ENCODE peak calls at places on chromosomes 12 and 14, in eight cellular contexts. V, K, T, J, E, X, F and S are unnamed samples.

GRCh38 chr14:96584199-96584906 is 82.2 kb downstream of the PAPOLA start:
- DNase-seq in V (peak), K (no peak), T (peak), J (peak), E (peak), X (no peak), F (no peak), S (no peak)

GRCh38 chr12:132837693-132838463 is 9.2 kb upstream of the GOLGA3 start:
- DNase-seq in V (no peak), K (no peak), T (no peak), J (no peak), E (no peak), X (no peak), F (no peak), S (no peak)

GRCh38 chr12:6915023-6915788 is 826 bp downstream of the ENO2 start:
- DNase-seq in V (no peak), K (no peak), T (no peak), J (no peak), E (no peak), X (peak), F (no peak), S (peak)

GRCh38 chr14:33792387-33793368 is 158.2 kb downstream of the EGLN3 start:
- DNase-seq in V (peak), K (no peak), T (peak), J (peak), E (peak), X (peak), F (peak), S (no peak)

GRCh38 chr12:56987011-56987410 is 19.3 kb downstream of the ZBTB39 start:
- DNase-seq in V (no peak), K (no peak), T (no peak), J (no peak), E (no peak), X (no peak), F (no peak), S (no peak)

GRCh38 chr12:88952543-88952942 is 372.3 kb upstream of the KITLG start:
- DNase-seq in V (no peak), K (no peak), T (no peak), J (no peak), E (peak), X (no peak), F (no peak), S (no peak)

GRCh38 chr14:94396628-94397210 is 8.3 kb upstream of the SERPINA1 start:
- DNase-seq in V (no peak), K (no peak), T (no peak), J (no peak), E (no peak), X (no peak), F (no peak), S (no peak)

GRCh38 chr14:104805326-104805678 is 4.4 kb downstream of the ZBTB42 start:
- DNase-seq in V (no peak), K (no peak), T (no peak), J (no peak), E (peak), X (peak), F (no peak), S (no peak)

GRCh38 chr12:105334568-105334967 is 4.1 kb downstream of the C12orf75 start:
- DNase-seq in V (no peak), K (no peak), T (no peak), J (no peak), E (peak), X (no peak), F (no peak), S (no peak)

GRCh38 chr12:538731-539539 is 79.2 kb downstream of the B4GALNT3 start:
- DNase-seq in V (peak), K (no peak), T (no peak), J (no peak), E (peak), X (peak), F (no peak), S (no peak)

GRCh38 chr12:46492471-46493351 is 120.1 kb upstream of the SLC38A2 start:
- DNase-seq in V (no peak), K (no peak), T (no peak), J (peak), E (peak), X (no peak), F (no peak), S (no peak)

GRCh38 chr14:100677152-100677924 is 49.4 kb upstream of the DLK1 start:
- DNase-seq in V (no peak), K (no peak), T (no peak), J (no peak), E (no peak), X (no peak), F (no peak), S (no peak)

GRCh38 chr14:26323781-26324363 is 274.0 kb downstream of the NOVA1 start:
- DNase-seq in V (no peak), K (no peak), T (no peak), J (no peak), E (no peak), X (no peak), F (no peak), S (no peak)

GRCh38 chr12:17079251-17079909 is 473.4 kb upstream of the LMO3 start:
- DNase-seq in V (no peak), K (no peak), T (peak), J (no peak), E (no peak), X (no peak), F (no peak), S (no peak)

GRCh38 chr12:13343380-13343779 is 146.9 kb downstream of the EMP1 start:
- DNase-seq in V (no peak), K (no peak), T (no peak), J (no peak), E (peak), X (no peak), F (no peak), S (no peak)

GRCh38 chr14:33273978-33274377 is 335.3 kb downstream of the NPAS3 start:
- DNase-seq in V (no peak), K (no peak), T (peak), J (no peak), E (no peak), X (no peak), F (no peak), S (no peak)

GRCh38 chr12:78473136-78473535 is 391.4 kb upstream of the SYT1 start:
- DNase-seq in V (no peak), K (no peak), T (no peak), J (no peak), E (peak), X (no peak), F (no peak), S (no peak)

GRCh38 chr12:34343345-34343744 is 321.0 kb downstream of the ALG10 start:
- DNase-seq in V (no peak), K (no peak), T (no peak), J (no peak), E (no peak), X (no peak), F (no peak), S (no peak)

GRCh38 chr12:12872139-12872933 is 19.0 kb upstream of the GPRC5A start:
- DNase-seq in V (no peak), K (no peak), T (no peak), J (no peak), E (peak), X (peak), F (no peak), S (no peak)

GRCh38 chr12:24711056-24711455 is 237.8 kb downstream of the BCAT1 start:
- DNase-seq in V (no peak), K (no peak), T (no peak), J (no peak), E (no peak), X (no peak), F (no peak), S (no peak)

GRCh38 chr14:102949062-102949800 is 26.8 kb downstream of the AMN start:
- DNase-seq in V (peak), K (no peak), T (peak), J (no peak), E (no peak), X (no peak), F (no peak), S (no peak)

GRCh38 chr14:54446201-54446693 is 5.1 kb upstream of the CNIH1 start:
- DNase-seq in V (no peak), K (no peak), T (no peak), J (no peak), E (peak), X (peak), F (no peak), S (no peak)

GRCh38 chr14:26414933-26415332 is 182.9 kb downstream of the NOVA1 start:
- DNase-seq in V (no peak), K (no peak), T (no peak), J (no peak), E (no peak), X (no peak), F (no peak), S (no peak)

GRCh38 chr12:113173081-113173698 is 12.1 kb downstream of the DDX54 start:
- DNase-seq in V (no peak), K (no peak), T (peak), J (no peak), E (no peak), X (no peak), F (no peak), S (no peak)

GRCh38 chr12:113161415-113162016 is 12.0 kb downstream of the CFAP73 start:
- DNase-seq in V (no peak), K (no peak), T (peak), J (no peak), E (no peak), X (no peak), F (no peak), S (no peak)

GRCh38 chr12:121626853-121627623 is 708 bp downstream of the ORAI1 start:
- DNase-seq in V (peak), K (no peak), T (peak), J (no peak), E (peak), X (peak), F (no peak), S (no peak)

GRCh38 chr12:62800707-62801400 is 134.1 kb downstream of the PPM1H start:
- DNase-seq in V (no peak), K (no peak), T (no peak), J (no peak), E (no peak), X (no peak), F (no peak), S (no peak)

GRCh38 chr14:24337824-24338175 is 2.0 kb downstream of the RIPK3 start:
- DNase-seq in V (no peak), K (no peak), T (no peak), J (no peak), E (no peak), X (no peak), F (no peak), S (no peak)

GRCh38 chr14:71061458-71061857 is 154.2 kb downstream of the PCNX1 start:
- DNase-seq in V (no peak), K (no peak), T (no peak), J (no peak), E (peak), X (no peak), F (no peak), S (no peak)

GRCh38 chr12:119715268-119715620 is 47.3 kb downstream of the PRKAB1 start:
- DNase-seq in V (no peak), K (no peak), T (no peak), J (no peak), E (peak), X (no peak), F (no peak), S (no peak)

GRCh38 chr12:54634795-54635194 is at the start of gene LACRT:
- DNase-seq in V (no peak), K (no peak), T (no peak), J (no peak), E (no peak), X (no peak), F (no peak), S (no peak)

GRCh38 chr12:121795029-121795977 is 1.8 kb upstream of the RHOF start:
- DNase-seq in V (peak), K (no peak), T (peak), J (no peak), E (peak), X (peak), F (no peak), S (no peak)

GRCh38 chr12:106994579-106995220 is 7.8 kb upstream of the MTERF2 start:
- DNase-seq in V (no peak), K (no peak), T (no peak), J (no peak), E (peak), X (no peak), F (no peak), S (no peak)

GRCh38 chr14:78567343-78567742 is 397.2 kb downstream of the NRXN3 start:
- DNase-seq in V (no peak), K (no peak), T (no peak), J (no peak), E (no peak), X (no peak), F (no peak), S (no peak)

GRCh38 chr12:115267891-115268290 is 583.9 kb upstream of the TBX3 start:
- DNase-seq in V (no peak), K (no peak), T (no peak), J (no peak), E (no peak), X (no peak), F (no peak), S (no peak)

GRCh38 chr12:107231269-107231668 is 137.9 kb upstream of the CRY1 start:
- DNase-seq in V (no peak), K (no peak), T (no peak), J (no peak), E (no peak), X (no peak), F (no peak), S (no peak)

GRCh38 chr14:24211311-24211710 is 2.0 kb downstream of the CHMP4A start:
- DNase-seq in V (no peak), K (no peak), T (no peak), J (no peak), E (no peak), X (no peak), F (no peak), S (no peak)

GRCh38 chr12:107525719-107526554 is 159.7 kb upstream of the PWP1 start:
- DNase-seq in V (no peak), K (no peak), T (no peak), J (no peak), E (no peak), X (no peak), F (no peak), S (no peak)

GRCh38 chr12:59425798-59426197 is 170.0 kb upstream of the SLC16A7 start:
- DNase-seq in V (no peak), K (no peak), T (no peak), J (no peak), E (no peak), X (no peak), F (no peak), S (no peak)

GRCh38 chr12:59429766-59430165 is 166.1 kb upstream of the SLC16A7 start:
- DNase-seq in V (no peak), K (no peak), T (no peak), J (no peak), E (peak), X (no peak), F (no peak), S (no peak)

GRCh38 chr12:59432057-59432456 is 163.8 kb upstream of the SLC16A7 start:
- DNase-seq in V (no peak), K (no peak), T (no peak), J (no peak), E (no peak), X (no peak), F (no peak), S (no peak)

GRCh38 chr12:59431266-59431665 is 164.6 kb upstream of the SLC16A7 start:
- DNase-seq in V (no peak), K (no peak), T (peak), J (no peak), E (peak), X (no peak), F (no peak), S (no peak)
- TF ChIP-seq CTCF in V (no peak), K (no peak), T (peak), J (peak), E (no peak), X (no peak), F (peak), S (peak)

GRCh38 chr14:73058224-73058922 is at the start of gene RBM25:
- DNase-seq in V (peak), K (peak), T (peak), J (peak), E (peak), X (peak), F (peak), S (peak)
- TF ChIP-seq CTCF in V (no peak), K (no peak), T (no peak), J (no peak), E (no peak), X (no peak), F (no peak), S (no peak)

GRCh38 chr14:80356413-80356812 is 145.1 kb upstream of the DIO2 start:
- DNase-seq in V (no peak), K (no peak), T (peak), J (no peak), E (peak), X (no peak), F (no peak), S (no peak)
- TF ChIP-seq CTCF in V (no peak), K (no peak), T (peak), J (no peak), E (peak), X (no peak), F (peak), S (peak)

DNA sequence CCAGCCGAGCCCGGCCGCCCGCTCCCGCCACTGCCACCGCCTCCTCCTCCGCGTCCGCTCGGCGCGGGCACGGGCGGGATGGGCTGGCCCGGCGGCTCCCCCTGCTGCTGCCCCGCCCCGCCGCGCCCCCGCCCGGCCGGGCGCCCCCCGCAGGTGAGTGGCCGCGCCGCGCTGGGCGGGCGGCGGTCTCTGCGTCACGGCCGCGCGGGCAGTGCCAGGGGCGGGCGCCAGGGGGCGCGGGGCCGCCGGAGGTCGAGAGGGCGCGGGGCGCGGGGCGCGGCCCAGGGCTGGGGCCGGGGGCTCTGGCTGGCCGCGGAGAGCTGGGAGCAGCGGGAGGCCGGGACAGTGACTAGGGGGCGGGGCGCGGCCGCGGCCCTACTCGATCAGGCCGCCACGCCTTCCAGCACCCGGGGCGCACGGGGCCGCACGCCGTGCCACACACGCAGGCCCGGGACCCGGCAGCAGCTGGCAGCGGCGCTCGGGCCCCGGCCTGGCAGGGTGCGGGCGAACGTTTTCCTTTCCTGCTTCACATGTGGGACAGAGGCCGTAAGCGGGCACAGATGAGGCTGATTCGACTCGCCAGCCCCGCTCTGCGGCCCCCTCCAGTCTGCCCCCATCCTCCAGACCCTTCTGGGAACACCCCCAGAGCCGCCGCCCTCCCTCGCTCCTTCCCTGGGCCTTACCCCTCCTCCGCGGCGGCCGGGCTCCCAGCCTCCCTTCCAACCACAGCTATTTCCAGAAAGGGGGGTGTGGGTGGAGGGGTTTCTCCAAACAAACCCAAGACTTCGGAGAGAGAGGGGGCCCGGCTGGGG is 2.4 kb upstream of the TNS2 start:
- DNase-seq in V (peak), K (no peak), T (peak), J (no peak), E (peak), X (peak), F (no peak), S (peak)
- TF ChIP-seq CTCF in V (no peak), K (no peak), T (no peak), J (peak), E (no peak), X (no peak), F (no peak), S (peak)

GRCh38 chr12:15526033-15526432 is 203.7 kb downstream of the PTPRO start:
- DNase-seq in V (no peak), K (no peak), T (peak), J (no peak), E (no peak), X (no peak), F (no peak), S (no peak)
- TF ChIP-seq CTCF in V (no peak), K (no peak), T (peak), J (no peak), E (no peak), X (no peak), F (no peak), S (no peak)

DNA sequence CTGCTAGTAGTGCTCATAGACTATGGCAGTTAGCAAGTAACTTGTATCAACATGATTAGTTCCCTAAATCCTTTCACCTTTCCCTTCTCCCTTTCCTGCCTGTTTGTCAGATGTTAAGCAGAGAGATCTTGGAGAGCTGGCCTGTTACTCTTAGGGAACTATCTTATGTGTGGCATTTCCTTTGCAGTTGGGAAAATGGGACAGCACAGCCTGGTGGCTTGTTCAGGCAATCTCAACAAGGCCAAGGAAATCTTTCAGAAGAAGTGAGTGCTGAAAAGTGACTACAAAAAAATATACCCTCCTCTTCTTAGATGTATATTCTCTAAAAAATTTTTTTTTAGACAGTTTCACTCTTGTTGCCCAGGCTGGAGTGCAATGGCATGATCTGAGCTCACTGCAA is 7.4 kb downstream of the PARP2 start:
- DNase-seq in V (no peak), K (no peak), T (no peak), J (no peak), E (peak), X (no peak), F (no peak), S (no peak)
- TF ChIP-seq CTCF in V (no peak), K (no peak), T (peak), J (peak), E (peak), X (no peak), F (peak), S (peak)